ENCODE peak calls at places on chromosomes 1 and 21, in ten cellular contexts. V is PC-9, Z is hepatocyte, T is A549, A is fibroblast of lung, I is MM.1S, B is astrocyte, H is osteoblast, U is mesendoderm, L is OCI-LY7. R is an unnamed sample.

GRCh38 chr1:115771094-115771846 is 2.8 kb upstream of the CASQ2 start:
- DNase-seq in V (no peak), Z (peak; percentile 30), T (no peak), A (no peak), I (no peak), B (no peak), H (no peak), U (peak; percentile 94), L (no peak), R (no peak)

GRCh38 chr1:243596441-243597183 is 253.4 kb downstream of the AKT3 start:
- DNase-seq in V (no peak), Z (no peak), T (no peak), A (peak; percentile 85), I (peak; percentile 88), B (peak; percentile 99), H (no peak), U (no peak), L (no peak), R (no peak)

GRCh38 chr1:31715097-31715872 is 11.5 kb upstream of the COL16A1 start:
- DNase-seq in V (peak; percentile 90), Z (peak; percentile 96), T (peak; percentile 87), A (peak; percentile 91), I (peak; percentile 36), B (peak; percentile 82), H (peak; percentile 98), U (peak; percentile 99), L (peak; percentile 10), R (peak; percentile 93)

GRCh38 chr1:45914836-45915235 is 111.4 kb downstream of the MAST2 start:
- DNase-seq in V (no peak), Z (no peak), T (no peak), A (no peak), I (no peak), B (no peak), H (no peak), U (no peak), L (no peak), R (no peak)

GRCh38 chr1:165387505-165387904 is 31.0 kb upstream of the LMX1A start:
- DNase-seq in V (no peak), Z (no peak), T (no peak), A (no peak), I (no peak), B (no peak), H (no peak), U (no peak), L (no peak), R (no peak)

GRCh38 chr1:53260631-53261247 is 22.4 kb upstream of the MAGOH start:
- DNase-seq in V (no peak), Z (no peak), T (no peak), A (no peak), I (no peak), B (no peak), H (no peak), U (no peak), L (no peak), R (no peak)

GRCh38 chr1:203506821-203507220 is 12.9 kb downstream of the OPTC start:
- DNase-seq in V (no peak), Z (no peak), T (no peak), A (no peak), I (no peak), B (no peak), H (no peak), U (no peak), L (no peak), R (no peak)

GRCh38 chr21:16773206-16773605 is 739.6 kb upstream of the CXADR start:
- DNase-seq in V (no peak), Z (no peak), T (no peak), A (peak; percentile 39), I (no peak), B (peak; percentile 35), H (peak; percentile 27), U (peak; percentile 2), L (no peak), R (no peak)

GRCh38 chr1:53600486-53600885 is 138.5 kb downstream of the GLIS1 start:
- DNase-seq in V (no peak), Z (no peak), T (no peak), A (no peak), I (peak; percentile 95), B (no peak), H (peak; percentile 34), U (no peak), L (peak; percentile 6), R (no peak)

GRCh38 chr1:118984086-118984989 is 3.8 kb downstream of the TBX15 start:
- DNase-seq in V (no peak), Z (no peak), T (no peak), A (peak; percentile 49), I (no peak), B (no peak), H (peak; percentile 55), U (peak; percentile 94), L (no peak), R (peak; percentile 77)

GRCh38 chr1:198387587-198387986 is 152.9 kb downstream of the ATP6V1G3 start:
- DNase-seq in V (no peak), Z (peak; percentile 10), T (no peak), A (no peak), I (no peak), B (peak; percentile 83), H (no peak), U (peak; percentile 3), L (no peak), R (peak; percentile 41)
- H3K4me2 ChIP-seq in V (no peak overlapping the region), Z (no peak overlapping the region), T (no peak overlapping the region), A (no peak overlapping the region), I (no peak overlapping the region), B (peak overlapping the region; percentile 7), H (no peak overlapping the region), U (no peak overlapping the region), L (no peak overlapping the region), R (no peak overlapping the region)

DNA sequence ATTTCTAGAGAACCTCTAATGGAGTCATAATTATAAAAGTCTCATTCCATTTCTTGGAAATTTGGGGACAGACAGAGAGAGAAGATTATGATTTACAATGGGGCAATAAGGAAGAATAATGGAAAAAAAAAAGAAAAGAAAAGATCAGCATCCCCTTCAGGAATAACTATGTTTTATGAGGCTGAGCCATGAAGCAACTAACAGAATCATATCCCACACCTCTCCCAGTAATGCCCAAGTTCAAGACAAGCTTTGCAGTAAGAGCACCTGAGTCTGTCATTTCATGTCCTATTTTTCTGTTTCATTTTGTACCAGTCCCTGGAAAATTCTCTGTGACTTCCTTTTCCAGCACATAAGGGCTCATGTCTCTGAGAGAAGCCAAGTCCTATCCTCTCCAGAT is 69.9 kb upstream of the ETS2 start:
- DNase-seq in V (no peak), Z (no peak), T (no peak), A (no peak), I (no peak), B (no peak), H (no peak), U (no peak), L (no peak), R (no peak)
- H3K4me2 ChIP-seq in V (no peak overlapping the region), Z (no peak overlapping the region), T (no peak overlapping the region), A (no peak overlapping the region), I (no peak overlapping the region), B (no peak overlapping the region), H (no peak overlapping the region), U (no peak overlapping the region), L (no peak overlapping the region), R (no peak overlapping the region)

DNA sequence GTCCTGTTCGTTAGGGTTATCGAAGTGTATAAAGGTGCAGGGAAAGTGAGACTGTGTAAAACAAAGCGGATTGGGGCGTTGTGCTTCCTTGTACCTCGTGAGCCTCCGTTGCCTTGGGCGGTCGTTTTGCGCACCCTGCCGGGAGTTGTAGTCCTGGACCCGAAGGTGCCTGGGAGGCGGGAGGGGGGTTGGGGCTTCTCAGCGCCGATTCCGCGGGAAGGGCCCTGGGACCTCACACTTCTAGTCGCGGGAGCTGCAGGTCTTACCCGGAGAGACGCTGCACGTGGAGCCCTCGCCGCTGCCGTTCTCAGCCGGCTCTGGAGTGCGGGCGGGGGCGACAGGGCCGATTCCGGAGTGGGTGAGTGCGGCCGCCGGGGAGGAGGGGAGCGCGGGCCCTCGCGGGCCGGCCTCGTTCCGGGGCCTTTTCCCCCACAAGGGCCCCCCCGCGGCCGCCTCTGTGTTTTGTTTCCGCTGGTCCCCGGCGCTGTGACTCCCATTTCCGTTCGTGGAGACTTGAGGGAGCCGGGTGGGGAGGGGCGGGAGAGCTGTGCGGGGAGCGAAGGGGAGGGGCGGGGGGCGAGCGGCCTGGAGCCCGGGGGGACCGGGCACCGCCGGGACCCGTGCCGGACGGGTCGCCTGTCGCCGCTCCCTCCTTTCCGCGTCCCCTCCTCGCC is 586 bp downstream of the GABPA start:
- DNase-seq in V (peak; percentile 45), Z (peak; percentile 94), T (peak; percentile 33), A (peak; percentile 87), I (peak; percentile 85), B (peak; percentile 85), H (peak; percentile 90), U (peak; percentile 83), L (peak; percentile 90), R (peak; percentile 95)
- H3K4me2 ChIP-seq in V (peak overlapping the region; percentile 95), Z (peak overlapping the region; percentile 77), T (peak overlapping the region; percentile 87), A (peak overlapping the region; percentile 90), I (peak overlapping the region; percentile 93), B (peak overlapping the region; percentile 91), H (peak overlapping the region; percentile 95), U (peak overlapping the region; percentile 65), L (peak overlapping the region; percentile 96), R (peak overlapping the region; percentile 100)

DNA sequence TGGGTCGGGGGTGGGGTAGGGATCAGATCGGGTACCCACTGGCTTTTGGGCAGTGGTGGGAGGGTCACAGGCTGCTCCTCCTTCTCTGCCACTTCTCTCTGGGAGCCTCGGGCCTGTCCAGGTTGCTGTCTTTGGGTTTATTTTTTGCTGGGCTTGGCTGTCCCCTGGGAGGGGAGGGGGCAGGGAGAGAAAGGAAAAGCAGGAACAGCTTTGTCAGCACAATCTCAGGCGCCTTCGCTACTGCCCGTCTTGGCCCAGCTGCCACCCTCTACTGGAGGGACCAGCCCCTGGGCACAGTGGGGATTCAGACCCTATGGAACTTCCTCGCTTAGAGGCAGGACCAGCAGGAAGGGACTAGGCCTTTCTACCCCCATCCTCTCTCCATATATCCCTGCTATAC is 8.4 kb downstream of the KCNQ4 start:
- DNase-seq in V (no peak), Z (no peak), T (no peak), A (no peak), I (no peak), B (no peak), H (peak; percentile 77), U (no peak), L (no peak), R (no peak)
- H3K4me2 ChIP-seq in V (no peak overlapping the region), Z (no peak overlapping the region), T (no peak overlapping the region), A (no peak overlapping the region), I (no peak overlapping the region), B (no peak overlapping the region), H (no peak overlapping the region), U (no peak overlapping the region), L (no peak overlapping the region), R (no peak overlapping the region)

DNA sequence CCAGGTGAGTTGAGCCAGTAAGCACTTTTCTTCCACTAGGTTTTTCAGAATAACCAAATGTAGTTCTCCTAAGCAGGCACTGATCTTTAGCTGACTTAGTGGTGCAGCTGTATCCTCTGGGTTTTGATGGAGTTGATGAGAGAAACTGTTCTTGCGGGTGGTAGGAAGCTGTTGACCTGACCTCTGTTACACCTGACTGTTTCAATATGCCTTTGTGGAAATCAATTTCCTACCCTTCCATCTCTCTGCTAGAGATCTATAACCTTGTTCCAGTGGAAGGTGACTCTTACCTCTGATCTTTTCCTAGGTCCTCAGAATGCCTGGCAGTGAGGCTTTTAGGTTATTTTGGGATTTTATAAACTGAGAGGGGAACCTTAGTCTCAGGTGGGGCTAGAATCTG is 51.6 kb upstream of the MACF1 start:
- DNase-seq in V (no peak), Z (no peak), T (no peak), A (no peak), I (no peak), B (no peak), H (no peak), U (no peak), L (no peak), R (no peak)
- H3K4me2 ChIP-seq in V (no peak overlapping the region), Z (no peak overlapping the region), T (no peak overlapping the region), A (no peak overlapping the region), I (no peak overlapping the region), B (no peak overlapping the region), H (no peak overlapping the region), U (no peak overlapping the region), L (no peak overlapping the region), R (peak overlapping the region; percentile 57)

GRCh38 chr21:35037384-35038105 is 11.6 kb downstream of the RUNX1 start:
- DNase-seq in V (no peak), Z (no peak), T (no peak), A (no peak), I (no peak), B (no peak), H (no peak), U (no peak), L (no peak), R (no peak)
- H3K4me2 ChIP-seq in V (no peak overlapping the region), Z (no peak overlapping the region), T (no peak overlapping the region), A (no peak overlapping the region), I (no peak overlapping the region), B (no peak overlapping the region), H (no peak overlapping the region), U (no peak overlapping the region), L (no peak overlapping the region), R (no peak overlapping the region)